ENCODE peak calls at places on chromosome 11, in four cellular contexts. One of them, this sample, is unnamed. For H3K27me3, the result is how much of the 10 kb centered on the place peaks cover.

GRCh38 chr11:1005913-1006312 is 30.6 kb downstream of the MUC6 start:
- DNase-seq in GM12878: no peak
- DNase-seq in HepG2: no peak
- DNase-seq in H1: no peak
- DNase-seq in this sample: no peak

GRCh38 chr11:1231396-1232327 is 8.8 kb downstream of the MUC5B start:
- DNase-seq in GM12878: no peak
- DNase-seq in HepG2: no peak
- DNase-seq in H1: no peak
- DNase-seq in this sample: no peak

GRCh38 chr11:34626393-34626792 is 5.5 kb downstream of the EHF start:
- DNase-seq in GM12878: no peak
- DNase-seq in HepG2: no peak
- DNase-seq in H1: no peak
- DNase-seq in this sample: no peak

GRCh38 chr11:6604081-6604626 is 580 bp downstream of the ILK start:
- DNase-seq in GM12878: no peak
- DNase-seq in HepG2: peak
- DNase-seq in H1: no peak
- DNase-seq in this sample: no peak

GRCh38 chr11:66639066-66639813 is 737 bp downstream of the RBM4 start:
- DNase-seq in GM12878: no peak
- DNase-seq in HepG2: peak
- DNase-seq in H1: no peak
- DNase-seq in this sample: no peak

GRCh38 chr11:103338621-103339484 is 229.6 kb downstream of the DYNC2H1 start:
- DNase-seq in GM12878: no peak
- DNase-seq in HepG2: no peak
- DNase-seq in H1: peak
- DNase-seq in this sample: peak

GRCh38 chr11:76419896-76420295 is 24.9 kb upstream of the EMSY start:
- DNase-seq in GM12878: no peak
- DNase-seq in HepG2: peak
- DNase-seq in H1: no peak
- DNase-seq in this sample: peak

GRCh38 chr11:44607324-44607962 is 42.0 kb downstream of the CD82 start:
- DNase-seq in GM12878: no peak
- DNase-seq in HepG2: no peak
- DNase-seq in H1: no peak
- DNase-seq in this sample: no peak

GRCh38 chr11:75673977-75674582 is 5.2 kb upstream of the MAP6 start:
- DNase-seq in GM12878: no peak
- DNase-seq in HepG2: peak
- DNase-seq in H1: no peak
- DNase-seq in this sample: no peak

DNA sequence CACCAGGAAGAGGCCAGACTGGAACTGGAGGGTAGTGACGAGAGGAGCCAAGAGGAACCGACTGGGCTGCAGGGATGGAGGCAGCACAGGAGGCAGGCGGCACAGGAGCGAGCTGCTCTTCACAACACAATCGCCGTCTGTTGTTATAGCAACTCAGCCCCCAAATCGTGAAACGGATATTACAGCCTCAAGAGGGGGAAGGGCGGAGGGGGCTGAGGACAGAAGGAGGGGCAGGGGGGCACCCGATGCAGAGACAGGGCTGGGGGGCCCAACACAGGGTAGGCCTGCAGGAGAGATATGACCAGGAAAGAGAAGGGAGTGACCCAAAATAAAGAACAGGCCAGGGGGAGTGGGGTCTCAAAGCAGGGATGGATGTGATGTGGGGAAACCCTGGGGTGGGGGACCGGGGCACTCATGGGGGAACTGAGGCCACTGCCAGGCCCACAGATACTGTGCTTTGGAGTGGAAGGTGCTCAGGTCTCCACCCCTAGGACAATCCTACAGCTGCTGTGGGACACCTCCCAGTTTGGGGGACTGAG is 2.7 kb upstream of the NRXN2 start:
- DNase-seq in GM12878: no peak
- DNase-seq in HepG2: no peak
- DNase-seq in H1: no peak
- DNase-seq in this sample: no peak
- H3K9ac ChIP-seq in GM12878: no peak
- H3K9ac ChIP-seq in HepG2: no peak
- H3K9ac ChIP-seq in H1: no peak
- H3K9ac ChIP-seq in this sample: peak

GRCh38 chr11:71309611-71310010 is 57.2 kb upstream of the SHANK2 start:
- DNase-seq in GM12878: no peak
- DNase-seq in HepG2: no peak
- DNase-seq in H1: no peak
- DNase-seq in this sample: no peak
- H3K27me3 ChIP-seq in GM12878: under half
- H3K27me3 ChIP-seq in HepG2: under half
- H3K27me3 ChIP-seq in H1: under half
- H3K27me3 ChIP-seq in this sample: under half

DNA sequence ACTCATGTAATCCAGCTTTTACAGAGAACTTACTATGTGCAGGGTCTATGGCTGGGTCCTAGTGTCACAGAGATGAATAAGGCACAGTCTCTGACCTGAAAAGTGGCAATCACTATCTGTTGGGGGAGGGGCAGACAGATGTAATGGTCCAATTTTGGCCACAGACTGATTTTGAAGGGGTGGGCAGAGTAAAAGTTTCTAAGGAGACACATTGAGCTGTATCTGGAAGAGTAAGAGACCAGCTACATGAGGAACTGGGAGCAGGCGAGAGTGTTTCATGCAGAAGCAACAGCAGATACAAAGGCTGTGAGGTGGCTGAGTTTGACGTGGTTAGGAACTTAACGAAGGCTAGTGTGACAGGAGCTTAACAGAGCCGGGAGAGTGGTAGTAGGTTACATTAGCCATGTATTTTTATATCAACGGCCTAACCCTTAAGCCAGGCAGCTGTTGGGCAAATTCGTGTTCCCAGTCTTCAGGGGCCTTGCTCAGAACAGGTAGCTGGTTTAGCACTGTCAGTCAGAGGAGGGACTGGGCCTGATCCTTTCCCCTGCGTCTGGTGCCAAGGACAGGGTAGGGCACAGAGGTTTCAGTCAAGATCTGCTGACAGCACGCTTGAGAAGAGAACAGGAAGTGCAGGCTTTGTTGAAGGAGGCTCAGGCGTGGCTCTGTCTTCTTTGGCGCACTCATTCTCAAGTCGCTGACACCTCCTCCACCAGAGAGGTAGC is 1.4 kb upstream of the STIM1 start:
- DNase-seq in GM12878: peak
- DNase-seq in HepG2: no peak
- DNase-seq in H1: no peak
- DNase-seq in this sample: no peak
- TF ChIP-seq SUZ12 in GM12878: no peak
- TF ChIP-seq SUZ12 in HepG2: no peak
- TF ChIP-seq SUZ12 in H1: no peak
- TF ChIP-seq SUZ12 in this sample: no peak

GRCh38 chr11:3686751-3687150 is 15.6 kb upstream of the CHRNA10 start:
- DNase-seq in GM12878: no peak
- DNase-seq in HepG2: no peak
- DNase-seq in H1: no peak
- DNase-seq in this sample: no peak

GRCh38 chr11:3684129-3684685 is 13.0 kb upstream of the CHRNA10 start:
- DNase-seq in GM12878: no peak
- DNase-seq in HepG2: no peak
- DNase-seq in H1: no peak
- DNase-seq in this sample: no peak

GRCh38 chr11:3684787-3685186 is 13.6 kb upstream of the CHRNA10 start:
- DNase-seq in GM12878: no peak
- DNase-seq in HepG2: no peak
- DNase-seq in H1: no peak
- DNase-seq in this sample: no peak

GRCh38 chr11:3687399-3687798 is 16.2 kb upstream of the CHRNA10 start:
- DNase-seq in GM12878: no peak
- DNase-seq in HepG2: no peak
- DNase-seq in H1: no peak
- DNase-seq in this sample: no peak

DNA sequence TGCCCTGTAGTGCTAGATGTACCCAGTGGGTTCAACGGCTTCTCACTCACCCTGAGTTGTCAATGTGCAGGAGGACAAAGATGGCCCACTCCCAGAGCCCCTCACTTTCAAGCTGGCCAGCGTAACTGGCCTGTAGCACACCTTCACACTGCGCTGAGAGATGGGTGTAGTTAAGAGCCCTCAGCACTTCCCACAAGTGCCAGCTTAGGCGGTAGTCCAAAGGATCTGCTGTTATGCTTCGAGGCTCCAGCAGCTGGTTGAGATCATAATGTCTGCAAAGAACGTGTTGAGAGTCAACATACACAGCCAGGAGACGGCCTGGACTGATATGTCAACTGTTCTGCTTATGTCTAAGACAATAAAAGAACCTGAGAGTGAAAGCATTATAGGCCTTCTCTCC is 14.7 kb upstream of the CHRNA10 start:
- DNase-seq in GM12878: no peak
- DNase-seq in HepG2: no peak
- DNase-seq in H1: no peak
- DNase-seq in this sample: no peak
- H3K9ac ChIP-seq in GM12878: no peak
- H3K9ac ChIP-seq in HepG2: no peak
- H3K9ac ChIP-seq in H1: no peak
- H3K9ac ChIP-seq in this sample: no peak

GRCh38 chr11:46391186-46391577 is 394 bp downstream of the CHRM4 start:
- DNase-seq in GM12878: no peak
- DNase-seq in HepG2: no peak
- DNase-seq in H1: no peak
- DNase-seq in this sample: no peak
- H3K27me3 ChIP-seq in GM12878: under half
- H3K27me3 ChIP-seq in HepG2: under half
- H3K27me3 ChIP-seq in H1: under half
- H3K27me3 ChIP-seq in this sample: half or more

DNA sequence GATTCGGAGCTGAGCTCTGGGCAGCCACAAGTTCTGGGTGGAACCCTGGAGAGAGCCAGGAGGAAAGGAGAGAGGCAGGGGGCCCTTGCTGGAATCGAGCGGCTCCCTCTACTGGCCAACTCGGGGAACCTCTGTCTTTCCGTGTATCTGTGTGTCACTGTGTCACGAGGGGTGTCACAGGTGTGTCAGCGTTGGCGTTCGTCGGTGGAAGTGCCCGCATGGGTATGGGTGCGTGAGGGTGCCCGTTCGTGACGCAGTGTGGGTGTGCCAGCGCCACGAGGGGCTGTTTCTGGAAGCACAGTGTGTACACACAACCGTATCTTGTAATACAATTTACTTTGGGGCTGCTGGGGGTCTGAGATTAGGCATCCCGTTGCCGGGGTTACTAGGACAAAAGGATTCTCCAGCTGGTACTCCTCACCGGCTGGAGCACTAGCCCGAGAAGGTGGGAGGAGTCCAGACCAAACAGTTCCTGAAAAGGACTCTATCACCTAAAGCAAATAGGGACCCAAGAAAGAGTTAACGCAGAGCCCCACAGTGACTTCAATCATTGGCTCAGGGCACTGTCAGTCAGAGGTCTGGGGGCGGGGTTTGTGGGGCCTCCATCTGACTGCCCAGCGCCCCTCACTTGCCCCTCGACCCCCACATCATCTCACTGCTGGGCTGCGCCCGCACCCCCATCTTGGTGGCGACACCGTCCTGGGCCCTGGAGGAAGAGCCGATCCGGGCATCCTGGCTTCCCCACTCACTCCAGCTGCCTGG is 2.6 kb upstream of the BCL9L start:
- DNase-seq in GM12878: peak
- DNase-seq in HepG2: peak
- DNase-seq in H1: no peak
- DNase-seq in this sample: no peak
- TF ChIP-seq SUZ12 in GM12878: no peak
- TF ChIP-seq SUZ12 in HepG2: no peak
- TF ChIP-seq SUZ12 in H1: no peak
- TF ChIP-seq SUZ12 in this sample: no peak